ENCODE peak calls at places on chromosome 21, in eight cellular contexts. L is dermis microvascular lymphatic vessel endothelial cell; H is Jurkat, Clone E6-1; M is stimulated activated naive CD8-positive, alpha-beta T cell treated with anti-CD3 and anti-CD28 coated beads, Interleukin-15, Interleukin-2, amounts not matched to agents 100 U/mL and 50 U/mL, for 24 hours; D is NCI-H1105 treated with DMSO at 0.1 percent for 48 hours; Z is IMR-90; P is iPS-NIHi11; W is upper lobe of right lung. I is an unnamed sample.

GRCh38 chr21:42118901-42119300 is 47.8 kb downstream of the UMODL1 start:
- DNase-seq in L (no peak), H (peak), M (no peak), D (no peak), Z (peak), P (no peak), W (no peak), I (no peak)

GRCh38 chr21:38769253-38769780 is 36.4 kb upstream of the ETS2 start:
- DNase-seq in L (no peak), H (no peak), M (peak), D (no peak), Z (peak), P (no peak), W (no peak), I (no peak)

GRCh38 chr21:38989745-38990423 is 184.2 kb downstream of the ETS2 start:
- DNase-seq in L (no peak), H (no peak), M (no peak), D (peak), Z (peak), P (no peak), W (no peak), I (no peak)

GRCh38 chr21:38661296-38662223 is 144.2 kb upstream of the ETS2 start:
- DNase-seq in L (no peak), H (no peak), M (peak), D (no peak), Z (peak), P (peak), W (peak), I (no peak)

GRCh38 chr21:17783816-17784598 is 35.1 kb downstream of the C21orf91 start:
- DNase-seq in L (no peak), H (peak), M (no peak), D (no peak), Z (no peak), P (no peak), W (no peak), I (no peak)

GRCh38 chr21:15759469-15759868 is 29.7 kb downstream of the USP25 start:
- DNase-seq in L (no peak), H (no peak), M (no peak), D (no peak), Z (no peak), P (no peak), W (no peak), I (no peak)

GRCh38 chr21:36917487-36918158 is 48.8 kb downstream of the HLCS start:
- DNase-seq in L (no peak), H (no peak), M (no peak), D (no peak), Z (peak), P (peak), W (no peak), I (peak)

GRCh38 chr21:34715518-34715917 is 46.7 kb downstream of the CLIC6 start:
- DNase-seq in L (no peak), H (no peak), M (no peak), D (no peak), Z (no peak), P (no peak), W (no peak), I (no peak)

GRCh38 chr21:26140185-26140584 is 30.4 kb downstream of the APP start:
- DNase-seq in L (peak), H (no peak), M (no peak), D (no peak), Z (peak), P (no peak), W (no peak), I (peak)

GRCh38 chr21:45380566-45380965 is 24.4 kb upstream of the COL18A1 start:
- DNase-seq in L (no peak), H (no peak), M (no peak), D (no peak), Z (no peak), P (no peak), W (peak), I (no peak)

GRCh38 chr21:46078984-46079356 is 18.9 kb upstream of the COL6A2 start:
- DNase-seq in L (no peak), H (no peak), M (no peak), D (no peak), Z (no peak), P (no peak), W (no peak), I (no peak)

GRCh38 chr21:46356494-46357334 is 32.8 kb downstream of the PCNT start:
- DNase-seq in L (no peak), H (no peak), M (no peak), D (no peak), Z (no peak), P (no peak), W (no peak), I (no peak)

GRCh38 chr21:45316871-45317400 is 29.2 kb upstream of the POFUT2 start:
- DNase-seq in L (no peak), H (no peak), M (no peak), D (no peak), Z (no peak), P (no peak), W (no peak), I (no peak)

GRCh38 chr21:33078907-33079582 is 9.1 kb downstream of the OLIG1 start:
- DNase-seq in L (no peak), H (no peak), M (peak), D (no peak), Z (peak), P (no peak), W (no peak), I (no peak)

GRCh38 chr21:36103434-36103833 is 31.4 kb upstream of the CBR3 start:
- DNase-seq in L (no peak), H (no peak), M (no peak), D (no peak), Z (no peak), P (no peak), W (no peak), I (no peak)

GRCh38 chr21:45630066-45630694 is 13.3 kb upstream of the PCBP3 start:
- DNase-seq in L (no peak), H (no peak), M (no peak), D (no peak), Z (no peak), P (no peak), W (no peak), I (no peak)

GRCh38 chr21:23223882-23224281 is 2225.7 kb downstream of the NCAM2 start:
- DNase-seq in L (no peak), H (no peak), M (no peak), D (no peak), Z (no peak), P (no peak), W (no peak), I (no peak)

GRCh38 chr21:31911138-31911907 is 38.5 kb downstream of the HUNK start:
- DNase-seq in L (no peak), H (no peak), M (no peak), D (no peak), Z (peak), P (no peak), W (no peak), I (no peak)

GRCh38 chr21:15209224-15209623 is 144.4 kb upstream of the NRIP1 start:
- DNase-seq in L (no peak), H (no peak), M (no peak), D (no peak), Z (no peak), P (no peak), W (no peak), I (no peak)

GRCh38 chr21:14452031-14452778 is 69.3 kb upstream of the HSPA13 start:
- DNase-seq in L (no peak), H (no peak), M (peak), D (no peak), Z (no peak), P (no peak), W (no peak), I (no peak)

GRCh38 chr21:39114871-39115658 is 68.2 kb downstream of the PSMG1 start:
- DNase-seq in L (no peak), H (no peak), M (no peak), D (no peak), Z (peak), P (no peak), W (no peak), I (no peak)

GRCh38 chr21:33991091-33991490 is 75.5 kb upstream of the ATP5PO start:
- DNase-seq in L (no peak), H (no peak), M (no peak), D (no peak), Z (no peak), P (no peak), W (no peak), I (no peak)